ENCODE peak calls at places on chromosomes 1 and 21, in six cellular contexts. N, T, S, P, A and Z are unnamed samples. For H3K4me1, the result is how much of the 10 kb centered on the place peaks cover.

GRCh38 chr1:40649592-40649930 is 15.9 kb downstream of the RIMS3 start:
- DNase-seq in A (no peak), P (no peak), N (no peak), T (no peak), S (no peak), Z (no peak)

GRCh38 chr1:70685300-70686286 is 274.5 kb downstream of the CTH start:
- DNase-seq in N (peak), A (peak), T (peak), P (peak), S (peak), Z (peak)

GRCh38 chr21:45109831-45110492 is 35.6 kb downstream of the ADARB1 start:
- DNase-seq in P (no peak), N (no peak), A (no peak), S (no peak), T (no peak), Z (no peak)

GRCh38 chr1:155871390-155871789 is 12.0 kb downstream of the SYT11 start:
- DNase-seq in P (no peak), A (peak), N (peak), S (peak), T (no peak), Z (no peak)

GRCh38 chr1:39293375-39294070 is 89.0 kb downstream of the MACF1 start:
- DNase-seq in S (peak), T (no peak), P (no peak), N (no peak), A (no peak), Z (no peak)

GRCh38 chr1:154802336-154803003 is 67.6 kb downstream of the KCNN3 start:
- DNase-seq in A (no peak), T (no peak), S (no peak), P (no peak), N (no peak), Z (no peak)

GRCh38 chr1:20327467-20327866 is 36.8 kb downstream of the VWA5B1 start:
- DNase-seq in P (no peak), A (no peak), N (peak), T (no peak), S (no peak), Z (no peak)

GRCh38 chr1:209607102-209607794 is 23.7 kb downstream of the CAMK1G start:
- DNase-seq in T (peak), P (no peak), S (no peak), N (no peak), A (peak), Z (no peak)

GRCh38 chr1:205088341-205088740 is 4.1 kb upstream of the TMEM81 start:
- DNase-seq in N (no peak), A (no peak), S (no peak), T (no peak), P (no peak), Z (no peak)

GRCh38 chr21:8993284-8993942 is 1528.0 kb upstream of the TPTE start:
- DNase-seq in A (no peak), N (no peak), P (no peak), S (no peak), T (peak), Z (no peak)

GRCh38 chr1:24373044-24373443 is 40.5 kb downstream of the STPG1 start:
- DNase-seq in S (no peak), P (no peak), N (no peak), A (no peak), T (no peak), Z (no peak)

GRCh38 chr1:194225781-194226180 is 1039.4 kb upstream of the B3GALT2 start:
- DNase-seq in P (no peak), S (no peak), A (no peak), N (no peak), T (no peak), Z (no peak)

GRCh38 chr1:26112407-26112775 is 767 bp downstream of the PDIK1L start:
- DNase-seq in N (no peak), A (no peak), T (no peak), S (no peak), P (no peak), Z (no peak)

GRCh38 chr1:41341365-41341683 is 19.9 kb upstream of the FOXO6 start:
- DNase-seq in S (peak), A (peak), N (no peak), P (peak), T (no peak), Z (peak)

DNA sequence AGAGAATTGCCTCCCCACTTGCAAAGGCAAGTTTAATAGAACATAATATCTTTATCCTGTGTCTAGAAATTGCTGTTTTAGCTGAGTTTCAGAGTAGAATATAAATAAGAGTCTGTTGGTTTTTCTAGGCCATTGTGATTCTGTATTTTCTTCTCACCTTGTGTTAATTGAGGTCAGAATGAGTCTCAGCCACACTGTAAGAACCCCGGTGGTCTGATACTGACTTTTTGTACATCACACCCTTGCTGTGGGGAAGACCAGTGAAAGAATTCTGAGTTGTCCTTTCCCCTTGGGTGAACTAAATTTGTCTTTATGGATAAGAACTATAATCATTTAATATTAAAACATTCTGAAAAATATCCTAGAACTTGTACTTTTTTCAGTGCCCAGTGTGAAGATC is 6.8 kb downstream of the HIPK1 start:
- DNase-seq in P (no peak), N (no peak), T (no peak), A (no peak), S (no peak), Z (no peak)
- H3K4me1 ChIP-seq in P (under half), N (under half), T (under half), A (under half), S (under half), Z (under half)

DNA sequence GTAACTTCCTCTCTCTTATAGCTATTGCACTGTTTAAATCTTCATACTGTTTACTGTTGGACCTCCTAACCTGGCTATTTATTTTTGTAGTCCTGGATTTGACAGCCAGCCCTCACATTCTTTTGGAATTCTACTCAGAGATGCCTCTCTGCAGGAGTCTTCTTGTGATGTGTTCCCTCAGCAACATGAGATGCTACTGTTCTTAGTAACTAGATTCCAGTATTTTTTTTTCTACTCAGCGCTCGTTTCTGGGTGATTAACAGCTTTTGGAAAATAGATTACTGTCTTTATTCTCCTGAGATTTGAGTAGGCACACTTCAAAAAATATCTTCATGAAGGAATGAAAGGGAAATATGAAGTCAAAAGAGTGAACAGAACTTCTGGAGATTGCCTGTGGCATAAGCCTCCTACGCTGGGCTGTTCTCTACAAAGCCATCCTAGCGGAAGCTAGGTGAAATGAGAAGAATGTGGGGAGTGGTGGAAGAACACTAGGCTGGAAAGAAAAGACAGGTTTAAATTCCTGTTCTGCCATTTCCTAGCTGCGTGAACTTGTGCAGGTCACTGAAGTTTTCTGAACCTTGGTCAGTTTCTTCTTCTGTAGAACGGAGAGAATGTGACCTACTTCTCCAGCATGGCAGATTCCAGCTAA is 75.9 kb downstream of the LRRC8C start:
- DNase-seq in A (no peak), N (no peak), S (peak), P (peak), T (no peak), Z (no peak)
- H3K27ac ChIP-seq in A (no peak), N (no peak), S (no peak), P (no peak), T (no peak), Z (peak)

GRCh38 chr1:97046765-97047411 is 325.3 kb downstream of the PTBP2 start:
- DNase-seq in S (no peak), P (no peak), T (no peak), N (no peak), A (no peak), Z (no peak)
- H3K4me1 ChIP-seq in S (under half), P (under half), T (under half), N (under half), A (under half), Z (under half)

DNA sequence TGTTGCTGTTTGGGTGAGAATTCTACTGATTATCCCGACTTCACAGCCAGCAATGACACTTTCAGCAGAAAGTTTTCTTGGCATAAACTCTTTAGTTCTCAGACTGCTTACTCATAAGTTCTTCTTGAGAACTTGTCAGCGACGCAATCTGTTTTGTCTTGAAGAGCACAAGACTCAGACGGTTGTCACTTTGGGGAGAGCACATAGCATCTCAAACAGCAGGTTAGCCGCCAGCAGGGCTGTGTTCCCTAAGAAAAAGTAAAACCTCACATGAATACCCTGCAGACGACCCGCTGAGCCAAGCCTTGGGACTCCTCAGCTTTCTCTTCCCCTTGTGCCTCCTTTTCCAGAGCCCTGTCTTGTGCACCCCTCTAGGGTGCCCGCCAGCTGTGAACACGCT is 11.4 kb downstream of the AGMAT start:
- DNase-seq in P (no peak), T (no peak), N (no peak), S (peak), A (no peak), Z (no peak)
- H3K27ac ChIP-seq in P (no peak), T (no peak), N (no peak), S (peak), A (no peak), Z (peak)

GRCh38 chr1:230891413-230891812 is 23.1 kb upstream of the C1orf198 start:
- DNase-seq in T (peak), S (peak), N (no peak), P (peak), A (no peak), Z (no peak)
- H3K4me1 ChIP-seq in T (under half), S (under half), N (under half), P (under half), A (under half), Z (under half)

DNA sequence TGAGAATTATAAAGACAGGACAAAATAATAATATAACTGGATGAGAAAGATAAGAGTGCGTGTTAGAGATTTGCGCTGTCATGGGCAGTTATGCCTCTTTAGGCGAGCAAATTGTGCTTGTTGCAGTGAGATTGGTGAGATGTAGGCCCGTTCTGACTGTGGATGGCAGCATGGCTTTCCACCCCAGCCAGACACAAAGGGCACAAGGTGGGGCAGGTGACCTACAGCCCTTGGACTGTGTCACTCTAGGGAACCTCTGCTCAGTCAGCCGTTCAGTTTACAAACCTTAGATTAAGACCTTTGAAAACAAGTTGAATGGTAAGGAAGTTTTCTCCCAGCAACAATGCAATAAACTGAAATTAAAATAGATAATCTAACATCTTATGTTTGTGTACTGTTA is 58.3 kb upstream of the IGSF5 start:
- DNase-seq in A (no peak), T (no peak), N (no peak), S (no peak), P (no peak), Z (peak)
- H3K27ac ChIP-seq in A (peak), T (no peak), N (no peak), S (no peak), P (no peak), Z (no peak)

DNA sequence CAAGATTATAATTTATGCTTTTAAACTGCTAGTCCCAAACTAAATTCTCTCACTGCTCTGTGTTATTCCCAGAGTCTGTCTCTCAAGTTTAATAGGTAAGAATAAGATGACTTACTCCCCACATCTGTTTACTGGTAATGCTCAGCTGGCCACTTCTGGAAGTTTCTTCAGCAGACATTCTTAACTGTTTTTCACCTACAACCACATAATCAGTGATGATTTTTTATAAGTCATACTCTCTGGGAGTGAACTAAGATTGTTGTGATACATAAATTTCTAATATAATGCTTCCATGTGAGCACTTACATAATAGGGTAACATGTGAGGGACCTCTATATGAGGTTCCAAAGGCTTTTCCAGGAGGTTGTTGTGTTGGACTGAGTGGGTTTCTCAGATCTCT is 8.7 kb downstream of the SLAMF7 start:
- DNase-seq in P (no peak), N (no peak), T (no peak), S (no peak), A (no peak), Z (no peak)
- H3K4me1 ChIP-seq in P (under half), N (under half), T (under half), S (under half), A (under half), Z (under half)

DNA sequence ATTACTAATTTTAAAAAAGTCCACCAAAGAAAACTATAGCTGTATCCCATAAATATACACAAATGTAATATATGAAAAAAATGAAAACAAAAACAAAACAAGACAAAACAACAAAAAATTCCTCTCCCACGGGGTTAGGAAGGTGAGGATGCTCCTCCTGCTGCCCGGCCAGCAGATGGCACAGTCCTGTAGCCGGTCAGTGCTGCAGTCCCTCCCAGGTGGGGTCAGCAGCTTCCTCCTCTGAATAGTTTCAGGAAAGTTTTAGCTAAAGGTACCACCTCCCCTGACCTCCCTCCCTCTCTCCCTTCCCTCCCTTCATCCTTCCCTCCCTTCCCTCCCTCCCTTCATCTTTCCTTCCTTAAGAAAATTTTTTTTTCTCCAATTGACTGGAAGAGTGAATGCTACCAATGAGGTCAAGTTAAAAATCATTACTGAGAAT is 67.8 kb upstream of the BCL10 start:
- DNase-seq in N (no peak), P (peak), A (peak), S (peak), T (peak), Z (peak)
- H3K27ac ChIP-seq in N (no peak), P (no peak), A (no peak), S (no peak), T (peak), Z (no peak)

GRCh38 chr1:207852576-207853371 is 58.2 kb downstream of the CD34 start:
- DNase-seq in N (no peak), A (no peak), P (no peak), S (no peak), T (no peak), Z (no peak)

GRCh38 chr1:207853372-207853757 is 57.6 kb downstream of the CD34 start:
- DNase-seq in N (no peak), P (no peak), A (no peak), T (no peak), S (no peak), Z (peak)

GRCh38 chr1:207851696-207852095 is 59.2 kb downstream of the CD34 start:
- DNase-seq in T (no peak), S (no peak), P (no peak), N (no peak), A (no peak), Z (no peak)

GRCh38 chr1:207849016-207849415 is 61.9 kb downstream of the CD34 start:
- DNase-seq in N (no peak), T (no peak), S (no peak), P (no peak), A (no peak), Z (no peak)

DNA sequence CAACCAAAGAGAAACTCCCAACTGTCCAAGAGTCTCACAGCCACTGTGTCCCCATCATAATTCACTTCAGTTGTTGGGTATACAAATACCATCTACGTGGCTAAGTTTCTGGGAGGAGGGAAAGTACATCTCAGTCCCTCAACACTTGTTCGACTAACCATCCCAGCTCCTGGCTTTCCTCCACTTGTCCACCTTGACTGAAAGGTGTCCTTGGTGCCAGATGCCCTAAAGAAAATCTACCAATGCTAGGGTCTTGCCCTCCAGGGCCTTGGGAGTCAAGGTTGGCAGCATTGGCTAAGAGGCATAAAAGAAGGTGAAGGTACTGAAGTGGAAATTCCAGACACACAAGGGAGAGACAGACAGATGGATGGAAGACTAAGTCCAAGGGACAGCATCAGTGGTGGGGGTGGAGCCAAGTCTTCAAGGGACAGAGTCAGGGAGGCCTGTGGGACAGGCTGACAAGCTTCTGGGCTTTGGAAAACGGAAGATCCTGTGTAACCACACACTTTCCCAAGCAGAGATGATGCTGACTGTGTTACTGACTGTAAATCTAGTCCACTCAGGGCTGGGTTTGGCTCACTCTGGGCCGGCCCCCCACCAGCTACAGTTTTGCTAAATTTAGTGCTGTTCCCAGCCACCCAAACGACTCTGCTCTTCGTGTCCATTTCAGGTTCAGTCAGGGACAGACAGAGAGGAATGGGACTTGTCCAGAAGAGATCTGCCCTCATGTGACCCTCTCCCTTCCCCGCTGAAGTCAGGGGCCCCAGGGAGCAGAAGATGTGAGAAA is 60.1 kb downstream of the CD34 start:
- DNase-seq in P (no peak), N (no peak), S (no peak), A (no peak), T (no peak), Z (no peak)
- H3K4me1 ChIP-seq in P (under half), N (under half), S (under half), A (under half), T (under half), Z (under half)